ENCODE peak calls at places on chromosomes 6 and 20, in five cellular contexts. X is fibroblast of lung, N is WERI-Rb-1, I is tibial nerve, L is pancreas. P is an unnamed sample.

GRCh38 chr6:53492860-53493634 is 51.9 kb downstream of the GCLC start:
- DNase-seq in X (peak), N (peak), I (no peak), L (no peak), P (no peak)

GRCh38 chr6:105936972-105937371 is 149.2 kb upstream of the PRDM1 start:
- DNase-seq in X (no peak), N (no peak), I (no peak), L (no peak), P (no peak)

GRCh38 chr6:107401573-107401972 is 57.8 kb downstream of the PDSS2 start:
- DNase-seq in X (no peak), N (no peak), I (no peak), L (no peak), P (no peak)

GRCh38 chr6:146961831-146962230 is 242.4 kb upstream of the STXBP5 start:
- DNase-seq in X (no peak), N (no peak), I (no peak), L (no peak), P (no peak)

GRCh38 chr6:130046711-130047439 is 28.5 kb downstream of the L3MBTL3 start:
- DNase-seq in X (peak), N (no peak), I (no peak), L (no peak), P (no peak)

GRCh38 chr6:4155848-4156466 is 20.6 kb upstream of the ECI2 start:
- DNase-seq in X (peak), N (peak), I (peak), L (peak), P (no peak)

GRCh38 chr20:62489186-62489939 is 13.6 kb upstream of the GATA5 start:
- DNase-seq in X (no peak), N (no peak), I (no peak), L (no peak), P (peak)

GRCh38 chr6:78810698-78811097 is 56.7 kb upstream of the IRAK1BP1 start:
- DNase-seq in X (no peak), N (no peak), I (no peak), L (no peak), P (no peak)

GRCh38 chr20:5845686-5846651 is 95.8 kb downstream of the SHLD1 start:
- DNase-seq in X (peak), N (no peak), I (no peak), L (no peak), P (no peak)

GRCh38 chr20:46060301-46060881 is 29.4 kb downstream of the NCOA5 start:
- DNase-seq in X (no peak), N (no peak), I (no peak), L (no peak), P (no peak)

DNA sequence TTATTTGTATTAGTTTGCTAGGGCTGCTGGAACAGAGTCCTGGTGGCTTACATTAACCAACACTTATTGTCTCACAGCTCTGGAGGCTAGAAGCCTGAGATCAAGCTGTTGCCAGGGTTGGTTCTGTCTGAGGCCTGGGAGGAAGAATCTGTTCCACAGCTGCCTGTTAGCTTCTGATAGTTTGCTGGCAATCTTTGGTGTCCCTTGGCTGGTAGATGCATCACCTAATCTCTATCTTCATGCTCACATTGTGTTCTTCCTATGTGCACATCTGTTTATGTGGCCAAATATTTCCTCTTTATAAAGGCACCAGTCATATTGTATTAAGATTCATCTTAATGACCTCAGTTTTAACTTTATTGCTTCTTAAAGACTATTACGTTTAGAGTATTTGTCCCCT is 19.5 kb downstream of the SF3B5 start:
- DNase-seq in X (no peak), N (no peak), I (no peak), L (no peak), P (no peak)
- TF ChIP-seq CTCF in X (no peak), N (no peak), I (no peak), L (no peak), P (no peak)

DNA sequence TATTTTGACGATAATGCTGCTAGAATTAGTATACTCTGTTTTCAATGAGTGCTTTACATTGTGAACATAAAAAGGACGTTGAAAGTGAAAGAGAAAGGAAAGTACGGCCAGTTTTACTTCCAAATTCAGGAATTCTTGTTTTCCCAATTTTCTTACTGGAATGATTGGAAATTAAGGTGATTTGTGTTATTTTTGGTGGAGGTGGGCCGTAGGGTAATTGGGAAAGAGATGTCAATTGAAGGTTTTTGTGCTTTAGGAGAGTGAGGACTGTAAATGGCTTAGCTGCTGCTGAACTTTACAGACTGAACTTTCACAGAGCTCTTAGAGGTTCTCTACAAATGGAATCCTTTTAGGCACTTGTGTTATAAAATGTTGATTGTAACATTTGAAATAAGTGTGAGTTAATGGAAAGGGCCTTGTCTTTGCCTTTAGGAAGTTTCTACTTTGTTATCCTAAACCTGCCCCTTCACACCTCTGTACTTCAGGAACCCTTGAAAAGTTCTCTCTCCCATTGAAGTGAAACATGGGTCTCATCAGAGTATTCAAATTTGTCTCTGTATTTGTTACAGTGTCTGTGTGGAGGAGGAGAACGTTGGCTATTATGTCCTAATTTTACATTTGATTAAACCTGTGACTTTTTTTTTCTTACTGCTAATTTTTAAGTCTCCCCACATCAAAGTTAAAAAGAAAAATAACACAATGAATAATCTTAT is 256.4 kb downstream of the ARID1B start:
- DNase-seq in X (peak), N (no peak), I (no peak), L (no peak), P (no peak)
- H3K4me3 ChIP-seq in X (peak), N (no peak), I (peak), L (no peak), P (no peak)

GRCh38 chr6:116611020-116611419 is 5.3 kb upstream of the RSPH4A start:
- DNase-seq in X (no peak), N (no peak), I (no peak), L (no peak), P (no peak)

GRCh38 chr6:116616757-116617093 is 446 bp downstream of the RSPH4A start:
- DNase-seq in X (no peak), N (no peak), I (no peak), L (peak), P (no peak)

GRCh38 chr6:116615937-116616756 is at the start of gene RSPH4A:
- DNase-seq in X (peak), N (peak), I (peak), L (peak), P (peak)
- TF ChIP-seq CTCF in X (no peak), N (no peak), I (peak), L (no peak), P (peak)

GRCh38 chr6:25695671-25696070 is 43.7 kb downstream of the SCGN start:
- DNase-seq in X (no peak), N (no peak), I (no peak), L (no peak), P (no peak)
- H3K4me3 ChIP-seq in X (no peak), N (no peak), I (no peak), L (no peak), P (no peak)

GRCh38 chr20:47784599-47785320 is 521 bp downstream of the SULF2 start:
- DNase-seq in X (peak), N (peak), I (no peak), L (no peak), P (no peak)
- TF ChIP-seq CTCF in X (no peak), N (no peak), I (peak), L (no peak), P (peak)

GRCh38 chr6:161438430-161439030 is 164.7 kb upstream of the AGPAT4 start:
- DNase-seq in X (no peak), N (no peak), I (no peak), L (no peak), P (no peak)

GRCh38 chr6:161440299-161440698 is 166.4 kb upstream of the AGPAT4 start:
- DNase-seq in X (no peak), N (no peak), I (no peak), L (no peak), P (no peak)

GRCh38 chr6:161436106-161436876 is 162.4 kb upstream of the AGPAT4 start:
- DNase-seq in X (no peak), N (no peak), I (no peak), L (no peak), P (no peak)

GRCh38 chr6:161437851-161438250 is 164.0 kb upstream of the AGPAT4 start:
- DNase-seq in X (no peak), N (no peak), I (no peak), L (no peak), P (no peak)

DNA sequence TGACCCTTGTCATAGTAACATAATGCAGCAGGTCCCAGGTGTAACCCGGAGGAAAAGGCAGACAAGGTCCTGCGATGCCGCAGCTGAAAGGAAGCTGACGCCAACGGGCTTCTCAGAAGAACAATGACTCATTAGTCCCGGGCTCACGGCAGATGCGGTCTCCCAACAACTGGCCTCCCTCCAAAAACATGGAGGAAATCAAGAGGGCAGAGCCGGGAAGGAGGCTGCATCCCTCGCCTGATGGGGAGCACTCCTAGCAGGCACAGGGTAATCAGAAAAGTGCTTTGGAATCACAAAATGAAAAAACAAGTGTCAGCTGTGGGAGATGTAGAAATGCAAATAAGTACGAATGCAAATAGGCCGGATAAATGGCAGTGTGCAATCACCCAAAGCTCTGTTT is 165.2 kb upstream of the AGPAT4 start:
- DNase-seq in X (peak), N (no peak), I (peak), L (peak), P (no peak)
- H3K4me3 ChIP-seq in X (no peak), N (no peak), I (peak), L (no peak), P (no peak)

GRCh38 chr6:20660534-20660933 is 126.3 kb downstream of the CDKAL1 start:
- DNase-seq in X (no peak), N (no peak), I (no peak), L (no peak), P (no peak)

GRCh38 chr6:20665290-20665689 is 131.0 kb downstream of the CDKAL1 start:
- DNase-seq in X (no peak), N (no peak), I (no peak), L (no peak), P (no peak)

GRCh38 chr6:20669571-20670314 is 135.5 kb downstream of the CDKAL1 start:
- DNase-seq in X (no peak), N (no peak), I (no peak), L (no peak), P (no peak)

GRCh38 chr6:20661721-20662120 is 127.5 kb downstream of the CDKAL1 start:
- DNase-seq in X (peak), N (no peak), I (no peak), L (no peak), P (peak)

DNA sequence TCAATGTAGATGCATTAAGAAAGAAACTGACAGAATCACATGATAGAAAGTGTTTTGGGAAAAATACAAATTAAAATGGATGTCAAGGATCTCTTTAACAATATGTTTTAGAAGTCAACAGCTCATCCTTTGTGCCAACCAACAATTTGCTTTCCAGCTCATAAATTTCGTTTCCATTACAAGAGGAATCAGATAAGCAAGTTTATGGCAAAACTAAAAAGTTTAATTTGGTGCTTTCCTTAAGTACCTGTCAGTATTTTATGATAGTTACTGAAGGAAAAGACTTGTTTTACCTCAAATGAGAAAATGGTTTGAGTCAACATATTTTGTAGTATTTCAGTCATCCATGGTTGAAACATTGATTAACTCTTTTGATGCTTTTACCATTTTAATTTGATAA is 130.0 kb downstream of the CDKAL1 start:
- DNase-seq in X (no peak), N (no peak), I (no peak), L (no peak), P (no peak)
- TF ChIP-seq CTCF in X (no peak), N (no peak), I (no peak), L (no peak), P (no peak)

DNA sequence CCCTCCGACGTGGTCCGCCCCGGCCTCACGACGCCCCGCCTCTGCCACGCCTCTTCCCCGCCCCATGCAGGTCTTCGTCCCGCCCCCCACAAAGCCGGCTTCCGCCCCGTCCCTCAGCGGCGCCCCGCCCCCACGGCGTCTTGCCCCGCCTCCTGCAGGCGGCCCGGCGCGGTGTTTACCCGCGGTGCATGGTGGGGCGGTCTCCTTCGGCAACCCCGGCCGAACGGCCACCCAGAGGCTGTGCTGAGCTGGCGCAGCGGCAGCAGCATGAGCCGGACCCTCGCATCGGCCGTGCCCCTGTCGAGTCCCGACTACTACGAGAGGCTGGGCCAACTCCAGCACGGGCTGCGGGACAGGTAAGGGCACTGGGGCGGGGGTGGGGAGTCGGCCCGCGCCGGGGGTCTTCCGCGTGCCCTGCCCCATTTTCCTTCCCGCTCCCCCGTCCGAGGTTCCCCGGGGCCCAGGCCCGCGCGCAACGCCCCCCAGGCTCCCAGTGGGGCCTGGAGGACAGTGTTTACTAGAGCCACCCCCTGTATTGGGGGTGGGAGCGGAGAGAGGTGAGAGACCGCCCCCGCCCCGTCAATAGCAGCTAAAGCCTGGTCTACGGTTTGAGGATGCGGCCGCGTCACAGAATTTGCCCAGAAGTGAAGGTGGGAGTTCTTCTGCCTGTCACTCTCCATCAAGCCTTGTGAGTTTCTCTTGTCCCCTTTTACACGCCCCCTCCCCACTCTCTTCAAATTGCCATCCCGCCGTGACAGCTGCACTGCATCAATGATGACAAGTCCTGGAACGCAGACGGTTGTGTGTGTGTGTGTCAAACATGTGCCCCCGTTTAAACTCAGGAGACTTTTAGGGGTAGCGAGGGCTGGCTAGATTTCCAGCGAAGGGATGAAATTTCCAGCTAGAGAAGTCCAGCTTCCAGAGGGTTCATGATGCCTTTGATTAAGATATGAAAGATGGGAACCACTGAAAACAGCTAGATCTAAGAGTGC is at the start of gene KIZ:
- DNase-seq in X (peak), N (peak), I (peak), L (peak), P (peak)
- H3K4me3 ChIP-seq in X (peak), N (peak), I (peak), L (peak), P (peak)

DNA sequence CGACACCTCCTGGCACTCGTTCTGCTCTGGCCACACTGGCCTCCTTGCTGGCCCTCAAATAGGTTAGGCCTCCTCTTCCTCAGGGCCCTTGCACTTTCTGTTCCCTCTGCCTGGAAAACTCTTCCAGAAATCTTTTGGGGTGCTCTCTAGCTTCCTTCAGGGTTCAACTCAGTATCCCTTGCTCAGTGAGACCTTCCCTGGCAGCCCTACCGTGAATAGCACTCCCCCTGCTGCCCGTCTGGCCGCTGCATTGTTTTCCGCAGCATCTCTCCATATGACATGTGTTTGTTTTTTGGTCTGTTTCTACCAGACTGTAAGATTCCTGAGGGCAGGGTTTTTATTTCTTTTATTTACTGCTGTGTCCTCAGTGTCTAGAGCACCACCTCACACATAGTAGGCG is 6.7 kb downstream of the DDX27 start:
- DNase-seq in X (no peak), N (no peak), I (no peak), L (no peak), P (no peak)
- TF ChIP-seq CTCF in X (no peak), N (peak), I (no peak), L (no peak), P (peak)